ENCODE peak calls at places on chromosomes 16 and 17, in six cellular contexts. S, H, V, U, E and L are unnamed samples.
A peak's percentile ranks its signal among the peaks of the same experiment; 100 is the strongest.

GRCh38 chr16:73093146-73094144 is 45.5 kb upstream of the ZFHX3 start:
- DNase-seq in S (peak; percentile 10), H (no peak), V (no peak), U (no peak), E (no peak), L (no peak)

GRCh38 chr16:59432934-59433333 is 698.8 kb upstream of the GOT2 start:
- DNase-seq in S (no peak), H (no peak), V (no peak), U (no peak), E (no peak), L (no peak)

GRCh38 chr17:16407911-16408588 is 7.3 kb upstream of the TRPV2 start:
- DNase-seq in S (peak; percentile 57), H (peak; percentile 33), V (no peak), U (peak; percentile 27), E (no peak), L (no peak)

GRCh38 chr16:29644338-29644857 is 18.6 kb upstream of the SPN start:
- DNase-seq in S (no peak), H (no peak), V (no peak), U (no peak), E (no peak), L (no peak)

GRCh38 chr16:15961060-15961511 is 11.7 kb downstream of the ABCC1 start:
- DNase-seq in S (peak; percentile 52), H (no peak), V (peak; percentile 52), U (no peak), E (peak; percentile 94), L (peak; percentile 38)

GRCh38 chr16:49590166-49590871 is 216.7 kb downstream of the C16orf78 start:
- DNase-seq in S (no peak), H (no peak), V (no peak), U (no peak), E (no peak), L (no peak)

GRCh38 chr16:17476414-17477259 is 5.9 kb upstream of the XYLT1 start:
- DNase-seq in S (peak; percentile 41), H (peak; percentile 72), V (peak; percentile 23), U (peak; percentile 83), E (peak; percentile 44), L (no peak)

GRCh38 chr17:73969956-73970355 is 233.5 kb upstream of the RPL38 start:
- DNase-seq in S (no peak), H (peak; percentile 18), V (no peak), U (no peak), E (no peak), L (no peak)

GRCh38 chr16:27471661-27472060 is 69.7 kb downstream of the IL21R start:
- DNase-seq in S (no peak), H (no peak), V (no peak), U (no peak), E (no peak), L (no peak)